ENCODE peak calls at places on chromosomes 6 and 20, in ten cellular contexts. Z is amygdala; O is foreskin fibroblast; Q is neural progenitor cell; W is neural crest cell; S is AG08395; D is ACHN; J is activated naive CD4-positive, alpha-beta T cell treated with anti-CD3 and anti-CD28 coated beads, Interleukin-2, amount 50 U/mL, for 16 hours; G is DMS153; B is B cell. P is an unnamed sample.

GRCh38 chr6:2542101-2542857 is 208.4 kb downstream of the MYLK4 start:
- DNase-seq in Z (no peak), O (no peak), Q (no peak), W (no peak), S (no peak), D (no peak), J (no peak), G (no peak), B (no peak), P (no peak)

GRCh38 chr6:10338151-10338550 is 76.7 kb downstream of the TFAP2A start:
- DNase-seq in Z (no peak), O (no peak), Q (no peak), W (no peak), S (no peak), D (no peak), J (no peak), G (no peak), B (no peak), P (no peak)

GRCh38 chr20:49460916-49461315 is 21.6 kb downstream of the KCNB1 start:
- DNase-seq in Z (no peak), O (no peak), Q (no peak), W (no peak), S (no peak), D (peak; percentile 91), J (no peak), G (no peak), B (no peak), P (no peak)

GRCh38 chr20:47136782-47137181 is 219.7 kb downstream of the ZMYND8 start:
- DNase-seq in Z (no peak), O (no peak), Q (no peak), W (no peak), S (no peak), D (no peak), J (no peak), G (no peak), B (no peak), P (no peak)

GRCh38 chr20:20002101-20002998 is 14.8 kb upstream of the NAA20 start:
- DNase-seq in Z (no peak), O (no peak), Q (no peak), W (no peak), S (no peak), D (no peak), J (no peak), G (no peak), B (no peak), P (no peak)

GRCh38 chr6:157762636-157763035 is 60.4 kb upstream of the SNX9 start:
- DNase-seq in Z (no peak), O (no peak), Q (no peak), W (no peak), S (no peak), D (peak; percentile 52), J (no peak), G (no peak), B (peak; percentile 40), P (no peak)

GRCh38 chr6:36856277-36856676 is 17.0 kb upstream of the CPNE5 start:
- DNase-seq in Z (no peak), O (no peak), Q (no peak), W (no peak), S (no peak), D (no peak), J (no peak), G (no peak), B (no peak), P (no peak)

GRCh38 chr20:55067158-55067825 is 591.9 kb downstream of the DOK5 start:
- DNase-seq in Z (no peak), O (no peak), Q (no peak), W (no peak), S (no peak), D (no peak), J (no peak), G (no peak), B (no peak), P (no peak)

GRCh38 chr6:79189760-79190159 is 44.7 kb downstream of the HMGN3 start:
- DNase-seq in Z (no peak), O (no peak), Q (no peak), W (no peak), S (no peak), D (no peak), J (no peak), G (no peak), B (no peak), P (no peak)

P was measured in hepatocyte.